ENCODE peak calls at places on chromosome 19, in seven cellular contexts. W is astrocyte of the cerebellum, V is GM10248, X is left ventricle myocardium inferior, H is NCI-H1436, A is H54, E is CMK. J is an unnamed sample.

GRCh38 chr19:49133621-49134454 is 14.5 kb downstream of the PPFIA3 start:
- DNase-seq in W (no peak), V (no peak), X (peak), H (no peak), A (no peak), E (no peak), J (no peak)

GRCh38 chr19:17749912-17750317 is 1.4 kb upstream of the FCHO1 start:
- DNase-seq in W (no peak), V (no peak), X (no peak), H (no peak), A (no peak), E (no peak), J (no peak)

GRCh38 chr19:28169168-28169862 is 1043.6 kb downstream of the UQCRFS1 start:
- DNase-seq in W (no peak), V (no peak), X (no peak), H (no peak), A (no peak), E (no peak), J (no peak)

GRCh38 chr19:29620931-29621351 is 14.9 kb downstream of the POP4 start:
- DNase-seq in W (no peak), V (no peak), X (no peak), H (no peak), A (no peak), E (no peak), J (no peak)

GRCh38 chr19:32817252-32817912 is 52.2 kb downstream of the SLC7A9 start:
- DNase-seq in W (no peak), V (no peak), X (no peak), H (no peak), A (no peak), E (no peak), J (peak)

GRCh38 chr19:33125929-33126388 is 6.0 kb upstream of the WDR88 start:
- DNase-seq in W (peak), V (peak), X (no peak), H (peak), A (peak), E (peak), J (peak)

GRCh38 chr19:45164577-45165335 is 4.0 kb upstream of the NKPD1 start:
- DNase-seq in W (no peak), V (peak), X (peak), H (no peak), A (no peak), E (peak), J (no peak)

GRCh38 chr19:46218160-46218559 is 11.4 kb upstream of the IGFL1 start:
- DNase-seq in W (no peak), V (peak), X (no peak), H (no peak), A (no peak), E (no peak), J (no peak)

GRCh38 chr19:30061557-30062330 is 119.7 kb downstream of the URI1 start:
- DNase-seq in W (no peak), V (no peak), X (no peak), H (no peak), A (no peak), E (no peak), J (no peak)

GRCh38 chr19:28908941-28909340 is 304.0 kb downstream of the UQCRFS1 start:
- DNase-seq in W (no peak), V (no peak), X (no peak), H (no peak), A (no peak), E (no peak), J (no peak)

GRCh38 chr19:6509118-6509971 is 7.2 kb upstream of the TUBB4A start:
- DNase-seq in W (no peak), V (peak), X (peak), H (no peak), A (no peak), E (no peak), J (no peak)

GRCh38 chr19:40519352-40520322 is 52.8 kb downstream of the SPTBN4 start:
- DNase-seq in W (no peak), V (no peak), X (no peak), H (no peak), A (no peak), E (no peak), J (no peak)

GRCh38 chr19:4140237-4140711 is 13.2 kb upstream of the CREB3L3 start:
- DNase-seq in W (no peak), V (peak), X (no peak), H (peak), A (peak), E (peak), J (peak)

GRCh38 chr19:47778954-47779351 is 450 bp downstream of the SELENOW start:
- DNase-seq in W (no peak), V (no peak), X (peak), H (peak), A (no peak), E (no peak), J (no peak)

J was measured in DMS79.